ENCODE peak calls at places on chromosome 9, in eight cellular contexts. P is GM10248, Y is stomach, F is MCF 10A, U is hepatocyte, G is dorsolateral prefrontal cortex, N is heart left ventricle, I is IMR-90. C is an unnamed sample.

GRCh38 chr9:90680534-90680933 is 37.9 kb upstream of the DIRAS2 start:
- DNase-seq in P (no peak), Y (no peak), F (no peak), U (no peak), G (no peak), N (no peak), I (no peak), C (no peak)

GRCh38 chr9:4235951-4236804 is 63.7 kb downstream of the GLIS3 start:
- DNase-seq in P (peak; percentile 34), Y (no peak), F (peak; percentile 35), U (peak; percentile 56), G (no peak), N (no peak), I (peak; percentile 62), C (peak; percentile 11)

GRCh38 chr9:27126682-27127081 is 17.7 kb downstream of the TEK start:
- DNase-seq in P (no peak), Y (no peak), F (no peak), U (no peak), G (no peak), N (no peak), I (no peak), C (no peak)

GRCh38 chr9:128201441-128202369 is 1.5 kb upstream of the DNM1 start:
- DNase-seq in P (no peak), Y (no peak), F (no peak), U (no peak), G (no peak), N (peak; percentile 21), I (peak; percentile 71), C (no peak)

GRCh38 chr9:116451500-116451899 is 235.6 kb upstream of the TRIM32 start:
- DNase-seq in P (no peak), Y (no peak), F (no peak), U (no peak), G (no peak), N (no peak), I (no peak), C (no peak)

GRCh38 chr9:69468380-69468779 is 143.4 kb downstream of the ENTREP1 start:
- DNase-seq in P (no peak), Y (no peak), F (no peak), U (no peak), G (no peak), N (no peak), I (no peak), C (no peak)

GRCh38 chr9:72363226-72363625 is 1.8 kb downstream of the ZFAND5 start:
- DNase-seq in P (no peak), Y (no peak), F (peak; percentile 23), U (no peak), G (no peak), N (no peak), I (no peak), C (no peak)

GRCh38 chr9:27088981-27089380 is 20.0 kb upstream of the TEK start:
- DNase-seq in P (no peak), Y (no peak), F (no peak), U (no peak), G (no peak), N (no peak), I (peak; percentile 89), C (no peak)

GRCh38 chr9:23582836-23583235 is 243.2 kb downstream of the ELAVL2 start:
- DNase-seq in P (no peak), Y (no peak), F (peak; percentile 6), U (no peak), G (no peak), N (no peak), I (no peak), C (no peak)

GRCh38 chr9:113154471-113154870 is 3.7 kb downstream of the SLC31A2 start:
- DNase-seq in P (no peak), Y (no peak), F (peak; percentile 33), U (no peak), G (peak; percentile 52), N (no peak), I (peak; percentile 79), C (no peak)

GRCh38 chr9:106934831-106935230 is 71.9 kb downstream of the ZNF462 start:
- DNase-seq in P (no peak), Y (no peak), F (no peak), U (no peak), G (no peak), N (no peak), I (no peak), C (no peak)

GRCh38 chr9:125440411-125440810 is 178.8 kb downstream of the GAPVD1 start:
- DNase-seq in P (no peak), Y (peak; percentile 20), F (no peak), U (no peak), G (no peak), N (no peak), I (no peak), C (no peak)

GRCh38 chr9:109455861-109456260 is 42.2 kb downstream of the PTPN3 start:
- DNase-seq in P (no peak), Y (no peak), F (no peak), U (no peak), G (no peak), N (no peak), I (no peak), C (no peak)

GRCh38 chr9:113502427-113503008 is 39.0 kb downstream of the RGS3 start:
- DNase-seq in P (no peak), Y (no peak), F (no peak), U (no peak), G (no peak), N (no peak), I (no peak), C (no peak)

GRCh38 chr9:68540712-68541535 is at the start of gene TMEM252:
- DNase-seq in P (no peak), Y (no peak), F (no peak), U (peak; percentile 43), G (no peak), N (no peak), I (no peak), C (no peak)

GRCh38 chr9:75147638-75148037 is 59.3 kb downstream of the OSTF1 start:
- DNase-seq in P (peak; percentile 22), Y (no peak), F (no peak), U (no peak), G (no peak), N (no peak), I (peak; percentile 19), C (peak; percentile 33)

GRCh38 chr9:90547896-90548295 is 94.7 kb downstream of the DIRAS2 start:
- DNase-seq in P (no peak), Y (no peak), F (peak; percentile 8), U (no peak), G (no peak), N (no peak), I (no peak), C (no peak)

GRCh38 chr9:112925058-112925641 is 34.5 kb upstream of the SLC46A2 start:
- DNase-seq in P (peak; percentile 21), Y (no peak), F (peak; percentile 63), U (peak; percentile 18), G (no peak), N (no peak), I (peak; percentile 23), C (peak; percentile 34)

GRCh38 chr9:130997925-130998595 is 10.9 kb upstream of the LAMC3 start:
- DNase-seq in P (peak; percentile 81), Y (peak; percentile 48), F (peak; percentile 73), U (peak; percentile 79), G (peak; percentile 76), N (peak; percentile 87), I (peak; percentile 54), C (peak; percentile 82)
- TF ChIP-seq CTCF in P (peak; percentile 45), Y (peak; percentile 40), F (peak; percentile 89), U (peak; percentile 77), G (peak; percentile 81), N (peak; percentile 59), I (peak; percentile 82), C (no peak)

GRCh38 chr9:91768977-91769916 is 180.8 kb downstream of the ROR2 start:
- DNase-seq in P (peak; percentile 3), Y (no peak), F (no peak), U (no peak), G (no peak), N (no peak), I (no peak), C (no peak)

GRCh38 chr9:91771864-91772263 is 178.2 kb downstream of the ROR2 start:
- DNase-seq in P (no peak), Y (no peak), F (no peak), U (no peak), G (no peak), N (no peak), I (no peak), C (no peak)

GRCh38 chr9:91773166-91773565 is 176.9 kb downstream of the ROR2 start:
- DNase-seq in P (peak; percentile 3), Y (no peak), F (no peak), U (no peak), G (no peak), N (no peak), I (no peak), C (no peak)

GRCh38 chr9:91770229-91770628 is 179.8 kb downstream of the ROR2 start:
- DNase-seq in P (no peak), Y (no peak), F (no peak), U (no peak), G (no peak), N (no peak), I (no peak), C (no peak)

DNA sequence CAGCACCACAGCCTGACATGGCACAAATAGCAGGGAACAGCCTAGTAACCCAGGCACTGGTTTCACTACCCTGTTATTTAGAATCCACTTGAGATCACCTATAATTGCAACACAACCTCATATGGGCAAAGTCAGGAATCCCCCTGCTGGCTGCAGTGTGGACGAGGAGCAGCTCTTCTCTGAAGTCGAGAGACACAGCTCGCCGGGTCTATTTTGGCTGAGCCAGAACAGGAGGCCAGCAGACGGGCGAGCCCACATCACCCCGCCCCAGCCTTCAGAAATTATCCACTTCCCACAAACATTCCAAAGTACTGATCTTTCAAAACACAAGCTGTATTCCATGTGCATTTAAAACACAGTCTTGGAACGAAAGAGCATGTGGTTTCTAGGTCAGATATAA is 179.0 kb downstream of the ROR2 start:
- DNase-seq in P (no peak), Y (no peak), F (peak; percentile 68), U (peak; percentile 72), G (no peak), N (no peak), I (peak; percentile 96), C (no peak)
- TF ChIP-seq CTCF in P (no peak), Y (no peak), F (no peak), U (peak; percentile 43), G (no peak), N (no peak), I (peak; percentile 52), C (no peak)

DNA sequence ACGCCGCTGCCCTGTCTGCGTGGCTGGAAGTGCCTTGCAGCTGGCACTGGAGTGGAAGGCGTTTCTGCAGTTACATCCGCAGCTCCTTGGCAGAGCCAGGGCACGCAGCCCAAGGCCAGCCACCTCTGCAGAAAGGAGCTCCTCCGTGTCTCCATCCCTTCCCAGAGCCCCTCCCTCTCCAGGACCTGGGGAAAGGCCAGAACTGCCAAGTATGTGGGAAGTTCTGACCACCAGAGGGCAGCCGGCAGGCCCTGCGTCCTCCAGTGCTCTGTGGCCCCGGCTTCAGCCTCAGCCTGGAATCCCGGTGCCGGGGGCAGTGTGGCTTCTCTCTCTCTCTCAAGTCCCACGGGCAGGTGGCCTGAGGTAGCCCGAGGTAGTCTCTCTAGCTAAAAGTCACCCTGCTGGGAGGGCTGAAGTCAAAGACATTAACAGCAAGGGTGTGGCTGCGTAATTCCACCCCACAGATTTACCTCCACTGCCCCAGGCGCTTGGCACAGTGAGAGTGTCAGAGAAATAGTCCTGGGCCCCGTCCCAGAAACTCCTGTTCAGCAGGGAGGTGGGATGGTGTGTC is 101.7 kb upstream of the FCN2 start:
- DNase-seq in P (no peak), Y (peak; percentile 48), F (peak; percentile 69), U (peak; percentile 75), G (no peak), N (peak; percentile 77), I (peak; percentile 46), C (no peak)
- TF ChIP-seq CTCF in P (peak; percentile 7), Y (peak; percentile 43), F (peak; percentile 65), U (peak; percentile 57), G (peak; percentile 61), N (peak; percentile 70), I (peak; percentile 58), C (no peak)

GRCh38 chr9:32552172-32552872 is at the start of the genes SMIM27 and TOPORS:
- DNase-seq in P (peak; percentile 90), Y (peak; percentile 92), F (peak; percentile 92), U (peak; percentile 97), G (peak; percentile 81), N (peak; percentile 95), I (peak; percentile 88), C (peak; percentile 90)
- TF ChIP-seq CTCF in P (no peak), Y (no peak), F (no peak), U (no peak), G (peak; percentile 31), N (no peak), I (no peak), C (no peak)